ENCODE peak calls at places on chromosome X, in nine cellular contexts. Y, H, G, P, L, S, F, M and O are unnamed samples.

GRCh38 chrX:69161371-69161770 is 3.9 kb downstream of the PJA1 start:
- DNase-seq in Y (no peak), H (no peak), G (no peak), P (no peak), L (no peak), S (no peak), F (no peak), M (no peak), O (no peak)

GRCh38 chrX:52504551-52504950 is 8.9 kb downstream of the XAGE1A start:
- DNase-seq in Y (no peak), H (no peak), G (no peak), P (no peak), L (no peak), S (no peak), F (no peak), M (no peak), O (no peak)

GRCh38 chrX:50905334-50905733 is 5.2 kb upstream of the BMP15 start:
- DNase-seq in Y (no peak), H (no peak), G (peak; percentile 0), P (no peak), L (no peak), S (no peak), F (no peak), M (no peak), O (no peak)

GRCh38 chrX:131734621-131735020 is 190.7 kb downstream of the OR13H1 start:
- DNase-seq in Y (no peak), H (no peak), G (no peak), P (peak; percentile 73), L (no peak), S (peak; percentile 58), F (no peak), M (no peak), O (no peak)

GRCh38 chrX:27186671-27187070 is 276.5 kb downstream of the PPP4R3C start:
- DNase-seq in Y (peak; percentile 18), H (peak; percentile 2), G (peak; percentile 51), P (no peak), L (no peak), S (peak; percentile 14), F (no peak), M (no peak), O (peak; percentile 3)

GRCh38 chrX:50747471-50747900 is 66.5 kb downstream of the SHROOM4 start:
- DNase-seq in Y (no peak), H (peak; percentile 12), G (peak; percentile 19), P (no peak), L (peak; percentile 41), S (peak; percentile 5), F (peak; percentile 24), M (no peak), O (no peak)

GRCh38 chrX:57156397-57157049 is 19.3 kb upstream of the SPIN2A start:
- DNase-seq in Y (peak; percentile 51), H (peak; percentile 4), G (peak; percentile 8), P (no peak), L (peak; percentile 32), S (no peak), F (peak; percentile 34), M (no peak), O (peak; percentile 13)

GRCh38 chrX:153551135-153551534 is 33.7 kb downstream of the ATP2B3 start:
- DNase-seq in Y (no peak), H (no peak), G (no peak), P (no peak), L (peak; percentile 50), S (no peak), F (no peak), M (no peak), O (no peak)

GRCh38 chrX:98203800-98204199 is 1320.1 kb downstream of the RPA4 start:
- DNase-seq in Y (no peak), H (no peak), G (peak; percentile 0), P (no peak), L (peak; percentile 6), S (no peak), F (no peak), M (no peak), O (no peak)

GRCh38 chrX:53239474-53239873 is 14.5 kb upstream of the KDM5C start:
- DNase-seq in Y (no peak), H (no peak), G (no peak), P (no peak), L (no peak), S (peak; percentile 73), F (peak; percentile 22), M (no peak), O (no peak)

GRCh38 chrX:9805956-9806355 is 19.7 kb downstream of the SHROOM2 start:
- DNase-seq in Y (no peak), H (no peak), G (no peak), P (no peak), L (no peak), S (no peak), F (no peak), M (no peak), O (no peak)

GRCh38 chrX:113868716-113869115 is 715.2 kb upstream of the HTR2C start:
- DNase-seq in Y (no peak), H (no peak), G (no peak), P (no peak), L (no peak), S (no peak), F (no peak), M (no peak), O (no peak)

GRCh38 chrX:12701625-12702024 is 89.6 kb upstream of the PRPS2 start:
- DNase-seq in Y (peak; percentile 39), H (peak; percentile 35), G (peak; percentile 57), P (peak; percentile 27), L (peak; percentile 55), S (peak; percentile 19), F (peak; percentile 44), M (peak; percentile 3), O (peak; percentile 62)

GRCh38 chrX:135544338-135544948 is 24.0 kb downstream of the INTS6L start:
- DNase-seq in Y (no peak), H (no peak), G (no peak), P (no peak), L (no peak), S (no peak), F (no peak), M (no peak), O (no peak)

GRCh38 chrX:134807039-134807729 is 148.9 kb upstream of the PLAC1 start:
- DNase-seq in Y (peak; percentile 95), H (peak; percentile 70), G (peak; percentile 93), P (peak; percentile 87), L (peak; percentile 94), S (peak; percentile 76), F (peak; percentile 73), M (peak; percentile 84), O (peak; percentile 88)

GRCh38 chrX:84258708-84259107 is 70.7 kb upstream of the RPS6KA6 start:
- DNase-seq in Y (no peak), H (no peak), G (no peak), P (no peak), L (no peak), S (no peak), F (no peak), M (no peak), O (no peak)

GRCh38 chrX:64642482-64642881 is 247.2 kb upstream of the MTMR8 start:
- DNase-seq in Y (no peak), H (no peak), G (no peak), P (no peak), L (no peak), S (no peak), F (peak; percentile 8), M (no peak), O (no peak)

GRCh38 chrX:100673397-100673953 is 29.5 kb downstream of the SRPX2 start:
- DNase-seq in Y (no peak), H (no peak), G (peak; percentile 80), P (no peak), L (peak; percentile 78), S (no peak), F (no peak), M (no peak), O (no peak)

GRCh38 chrX:103453655-103454054 is 65.6 kb downstream of the RAB40A start:
- DNase-seq in Y (no peak), H (peak; percentile 15), G (peak; percentile 97), P (no peak), L (peak; percentile 90), S (no peak), F (no peak), M (peak; percentile 71), O (no peak)

GRCh38 chrX:136953867-136954787 is 73.6 kb upstream of the RBMX start:
- DNase-seq in Y (peak; percentile 73), H (peak; percentile 23), G (peak; percentile 74), P (peak; percentile 41), L (peak; percentile 63), S (peak; percentile 51), F (peak; percentile 53), M (peak; percentile 20), O (peak; percentile 40)

GRCh38 chrX:1463581-1464281 is 11.0 kb upstream of the ASMTL start:
- DNase-seq in Y (no peak), H (no peak), G (no peak), P (no peak), L (no peak), S (no peak), F (no peak), M (no peak), O (no peak)

GRCh38 chrX:112760697-112761096 is 79.9 kb downstream of the AMOT start:
- DNase-seq in Y (no peak), H (peak; percentile 33), G (peak; percentile 2), P (no peak), L (no peak), S (no peak), F (no peak), M (no peak), O (no peak)

GRCh38 chrX:78104447-78105176 is 564 bp downstream of the PGK1 start:
- DNase-seq in Y (peak; percentile 66), H (peak; percentile 58), G (peak; percentile 58), P (peak; percentile 28), L (peak; percentile 57), S (no peak), F (peak; percentile 11), M (no peak), O (no peak)

GRCh38 chrX:57313583-57314215 is 27.2 kb downstream of the FAAH2 start:
- DNase-seq in Y (no peak), H (no peak), G (no peak), P (no peak), L (no peak), S (no peak), F (no peak), M (no peak), O (no peak)

GRCh38 chrX:9379697-9380551 is 84.9 kb upstream of the TBL1X start:
- DNase-seq in Y (no peak), H (peak; percentile 58), G (peak; percentile 16), P (no peak), L (peak; percentile 58), S (no peak), F (no peak), M (no peak), O (peak; percentile 32)

GRCh38 chrX:22922961-22923360 is 76.8 kb upstream of the DDX53 start:
- DNase-seq in Y (no peak), H (no peak), G (peak; percentile 88), P (no peak), L (peak; percentile 54), S (no peak), F (no peak), M (no peak), O (no peak)

GRCh38 chrX:120726294-120726693 is 96.4 kb upstream of the C1GALT1C1 start:
- DNase-seq in Y (no peak), H (no peak), G (no peak), P (no peak), L (no peak), S (no peak), F (no peak), M (no peak), O (no peak)

GRCh38 chrX:13689519-13690211 is 737 bp downstream of the RAB9A start:
- DNase-seq in Y (no peak), H (no peak), G (peak; percentile 51), P (no peak), L (peak; percentile 44), S (no peak), F (no peak), M (no peak), O (no peak)

GRCh38 chrX:3244203-3244743 is 102.2 kb downstream of the MXRA5 start:
- DNase-seq in Y (no peak), H (no peak), G (peak; percentile 77), P (no peak), L (peak; percentile 91), S (no peak), F (no peak), M (peak; percentile 58), O (no peak)

GRCh38 chrX:32708542-32708941 is 502.8 kb downstream of the DMD start:
- DNase-seq in Y (no peak), H (no peak), G (no peak), P (no peak), L (no peak), S (no peak), F (no peak), M (no peak), O (no peak)

GRCh38 chrX:142891046-142891445 is 134.7 kb upstream of the SPANXN4 start:
- DNase-seq in Y (no peak), H (no peak), G (no peak), P (no peak), L (no peak), S (no peak), F (no peak), M (no peak), O (no peak)